ENCODE peak calls at places on chromosomes 11 and 22, in five cellular contexts. One of them, this sample, is unnamed.
A peak's percentile ranks its signal among the peaks of the same experiment; 100 is the strongest.

GRCh38 chr11:128745296-128746183 is 51.7 kb downstream of the FLI1 start:
- DNase-seq in suprapubic skin: no peak
- DNase-seq in SK-N-MC: no peak
- DNase-seq in spleen: no peak
- DNase-seq in GM12878: no peak
- DNase-seq in this sample: no peak

GRCh38 chr11:44387825-44388224 is 77.9 kb upstream of the ALX4 start:
- DNase-seq in suprapubic skin: no peak
- DNase-seq in SK-N-MC: no peak
- DNase-seq in GM12878: no peak
- DNase-seq in spleen: no peak
- DNase-seq in this sample: no peak

GRCh38 chr11:10809373-10810199 is 860 bp upstream of the EIF4G2 start:
- DNase-seq in suprapubic skin: no peak
- DNase-seq in SK-N-MC: no peak
- DNase-seq in spleen: peak; percentile 91
- DNase-seq in GM12878: no peak
- DNase-seq in this sample: peak; percentile 80

GRCh38 chr11:44016129-44016528 is 31.7 kb upstream of the ACCSL start:
- DNase-seq in SK-N-MC: no peak
- DNase-seq in spleen: no peak
- DNase-seq in suprapubic skin: peak; percentile 79
- DNase-seq in GM12878: no peak
- DNase-seq in this sample: peak; percentile 23

GRCh38 chr11:72798361-72798760 is 4.5 kb upstream of the STARD10 start:
- DNase-seq in GM12878: no peak
- DNase-seq in SK-N-MC: no peak
- DNase-seq in suprapubic skin: no peak
- DNase-seq in spleen: no peak
- DNase-seq in this sample: no peak

GRCh38 chr11:57224537-57224936 is 12.5 kb downstream of the APLNR start:
- DNase-seq in spleen: no peak
- DNase-seq in GM12878: no peak
- DNase-seq in suprapubic skin: no peak
- DNase-seq in SK-N-MC: no peak
- DNase-seq in this sample: no peak

GRCh38 chr11:32161293-32161692 is 70.4 kb downstream of the RCN1 start:
- DNase-seq in spleen: no peak
- DNase-seq in suprapubic skin: no peak
- DNase-seq in GM12878: no peak
- DNase-seq in SK-N-MC: no peak
- DNase-seq in this sample: no peak

GRCh38 chr11:134019500-134019899 is 49.4 kb upstream of the JAM3 start:
- DNase-seq in spleen: no peak
- DNase-seq in suprapubic skin: no peak
- DNase-seq in GM12878: no peak
- DNase-seq in SK-N-MC: no peak
- DNase-seq in this sample: no peak

GRCh38 chr22:19772673-19773469 is 12.3 kb downstream of the TBX1 start:
- DNase-seq in GM12878: peak; percentile 61
- DNase-seq in suprapubic skin: no peak
- DNase-seq in spleen: peak; percentile 86
- DNase-seq in SK-N-MC: no peak
- DNase-seq in this sample: no peak

GRCh38 chr11:114229062-114229450 is 67.1 kb upstream of the NNMT start:
- DNase-seq in GM12878: no peak
- DNase-seq in spleen: no peak
- DNase-seq in suprapubic skin: no peak
- DNase-seq in SK-N-MC: no peak
- DNase-seq in this sample: no peak

GRCh38 chr11:29734287-29734686 is 282.5 kb downstream of the KCNA4 start:
- DNase-seq in GM12878: no peak
- DNase-seq in suprapubic skin: no peak
- DNase-seq in spleen: no peak
- DNase-seq in SK-N-MC: no peak
- DNase-seq in this sample: no peak

GRCh38 chr11:121321614-121322243 is 29.2 kb downstream of the SC5D start:
- DNase-seq in SK-N-MC: no peak
- DNase-seq in spleen: no peak
- DNase-seq in GM12878: no peak
- DNase-seq in suprapubic skin: no peak
- DNase-seq in this sample: no peak

GRCh38 chr22:23293720-23294119 is 113.4 kb downstream of the BCR start:
- DNase-seq in SK-N-MC: no peak
- DNase-seq in spleen: no peak
- DNase-seq in suprapubic skin: no peak
- DNase-seq in GM12878: no peak
- DNase-seq in this sample: no peak

GRCh38 chr11:65895482-65895981 is 4.7 kb downstream of the FOSL1 start:
- DNase-seq in spleen: no peak
- DNase-seq in SK-N-MC: no peak
- DNase-seq in GM12878: no peak
- DNase-seq in suprapubic skin: no peak
- DNase-seq in this sample: no peak
- TF ChIP-seq POLR2AphosphoS5 in spleen: no peak
- TF ChIP-seq POLR2AphosphoS5 in SK-N-MC: no peak
- TF ChIP-seq POLR2AphosphoS5 in GM12878: no peak
- TF ChIP-seq POLR2AphosphoS5 in suprapubic skin: no peak
- TF ChIP-seq POLR2AphosphoS5 in this sample: no peak

GRCh38 chr11:69239320-69240040 is 54.5 kb upstream of the MYEOV start:
- DNase-seq in spleen: no peak
- DNase-seq in GM12878: no peak
- DNase-seq in suprapubic skin: no peak
- DNase-seq in SK-N-MC: no peak
- DNase-seq in this sample: no peak

GRCh38 chr11:69242583-69242940 is 51.4 kb upstream of the MYEOV start:
- DNase-seq in spleen: no peak
- DNase-seq in SK-N-MC: no peak
- DNase-seq in suprapubic skin: peak; percentile 37
- DNase-seq in GM12878: no peak
- DNase-seq in this sample: no peak

GRCh38 chr11:69240332-69241074 is 53.5 kb upstream of the MYEOV start:
- DNase-seq in suprapubic skin: no peak
- DNase-seq in spleen: no peak
- DNase-seq in SK-N-MC: no peak
- DNase-seq in GM12878: no peak
- DNase-seq in this sample: no peak

GRCh38 chr11:69241844-69242582 is 51.9 kb upstream of the MYEOV start:
- DNase-seq in spleen: no peak
- DNase-seq in suprapubic skin: peak; percentile 47
- DNase-seq in GM12878: no peak
- DNase-seq in SK-N-MC: no peak
- DNase-seq in this sample: no peak

GRCh38 chr11:69241075-69241740 is 52.7 kb upstream of the MYEOV start:
- DNase-seq in suprapubic skin: peak; percentile 55
- DNase-seq in SK-N-MC: no peak
- DNase-seq in GM12878: no peak
- DNase-seq in spleen: no peak
- DNase-seq in this sample: no peak
- TF ChIP-seq POLR2AphosphoS5 in suprapubic skin: no peak
- TF ChIP-seq POLR2AphosphoS5 in SK-N-MC: no peak
- TF ChIP-seq POLR2AphosphoS5 in GM12878: no peak
- TF ChIP-seq POLR2AphosphoS5 in spleen: no peak
- TF ChIP-seq POLR2AphosphoS5 in this sample: no peak

GRCh38 chr11:69378303-69379141 is 84.6 kb downstream of the MYEOV start:
- DNase-seq in spleen: peak; percentile 71
- DNase-seq in GM12878: no peak
- DNase-seq in suprapubic skin: peak; percentile 76
- DNase-seq in SK-N-MC: no peak
- DNase-seq in this sample: no peak
- TF ChIP-seq POLR2AphosphoS5 in spleen: no peak
- TF ChIP-seq POLR2AphosphoS5 in GM12878: no peak
- TF ChIP-seq POLR2AphosphoS5 in suprapubic skin: no peak
- TF ChIP-seq POLR2AphosphoS5 in SK-N-MC: no peak
- TF ChIP-seq POLR2AphosphoS5 in this sample: no peak

DNA sequence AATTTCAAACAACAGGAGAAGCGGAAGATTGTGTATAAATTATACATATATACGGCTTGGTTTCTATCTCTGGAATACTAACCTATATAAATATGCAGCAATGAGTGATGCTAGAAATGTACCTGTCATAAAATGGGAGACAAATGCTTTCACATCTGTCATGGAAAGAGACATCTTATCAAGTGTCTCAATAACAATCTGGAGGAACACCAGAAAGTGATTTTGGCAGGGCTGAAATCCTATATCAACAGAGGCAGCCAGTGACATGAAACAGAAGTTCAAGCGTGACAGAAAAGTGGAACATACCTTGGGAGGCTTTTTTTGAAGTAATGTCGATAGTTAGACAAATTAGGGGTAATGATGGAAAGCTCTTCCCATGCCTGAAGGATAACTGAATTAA is 834.6 kb downstream of the JRKL start:
- DNase-seq in GM12878: no peak
- DNase-seq in SK-N-MC: no peak
- DNase-seq in suprapubic skin: no peak
- DNase-seq in spleen: no peak
- DNase-seq in this sample: no peak
- TF ChIP-seq POLR2AphosphoS5 in GM12878: no peak
- TF ChIP-seq POLR2AphosphoS5 in SK-N-MC: no peak
- TF ChIP-seq POLR2AphosphoS5 in suprapubic skin: no peak
- TF ChIP-seq POLR2AphosphoS5 in spleen: no peak
- TF ChIP-seq POLR2AphosphoS5 in this sample: no peak

This sample was measured in H1.